ENCODE peak calls at places on chromosomes 16 and 17, in ten cellular contexts. C, Q, R, P, W, E, H, A, J and S are unnamed samples.

GRCh38 chr17:66782866-66783265 is 52.1 kb upstream of the CACNG5 start:
- DNase-seq in C (no peak), Q (no peak), R (no peak), P (no peak), W (no peak), E (no peak), H (no peak), A (no peak), J (no peak), S (no peak)

GRCh38 chr16:77434365-77435239 is at the start of gene ADAMTS18:
- DNase-seq in C (no peak), Q (peak), R (no peak), P (no peak), W (no peak), E (no peak), H (no peak), A (no peak), J (no peak), S (no peak)

GRCh38 chr17:73528679-73529078 is 115.6 kb downstream of the SDK2 start:
- DNase-seq in C (no peak), Q (no peak), R (no peak), P (no peak), W (no peak), E (no peak), H (no peak), A (no peak), J (no peak), S (no peak)

GRCh38 chr17:69093279-69093789 is 32.6 kb upstream of the ABCA9 start:
- DNase-seq in C (no peak), Q (no peak), R (no peak), P (no peak), W (no peak), E (no peak), H (no peak), A (no peak), J (no peak), S (no peak)

GRCh38 chr16:48444574-48444973 is 59.4 kb upstream of the SIAH1 start:
- DNase-seq in C (peak), Q (peak), R (no peak), P (no peak), W (no peak), E (peak), H (peak), A (no peak), J (no peak), S (peak)

GRCh38 chr16:24022797-24023196 is 187.0 kb downstream of the PRKCB start:
- DNase-seq in C (no peak), Q (no peak), R (no peak), P (no peak), W (no peak), E (no peak), H (no peak), A (no peak), J (no peak), S (no peak)

GRCh38 chr16:84068783-84069464 is 26.3 kb upstream of the SLC38A8 start:
- DNase-seq in C (no peak), Q (no peak), R (no peak), P (no peak), W (no peak), E (no peak), H (no peak), A (no peak), J (no peak), S (no peak)

GRCh38 chr17:78075011-78075410 is 53.5 kb downstream of the TMC6 start:
- DNase-seq in C (no peak), Q (no peak), R (no peak), P (no peak), W (no peak), E (no peak), H (no peak), A (no peak), J (no peak), S (no peak)

GRCh38 chr16:75351183-75351582 is 82.1 kb downstream of the CFDP1 start:
- DNase-seq in C (peak), Q (no peak), R (no peak), P (no peak), W (no peak), E (no peak), H (peak), A (no peak), J (no peak), S (peak)

GRCh38 chr16:67161595-67162058 is 1.9 kb downstream of the FBXL8 start:
- DNase-seq in C (no peak), Q (no peak), R (no peak), P (no peak), W (no peak), E (no peak), H (no peak), A (no peak), J (no peak), S (no peak)

GRCh38 chr17:29840884-29841283 is 89.1 kb downstream of the SSH2 start:
- DNase-seq in C (no peak), Q (no peak), R (no peak), P (no peak), W (no peak), E (peak), H (peak), A (no peak), J (no peak), S (peak)

GRCh38 chr16:84988328-84989080 is 22.8 kb downstream of the ZDHHC7 start:
- DNase-seq in C (no peak), Q (no peak), R (no peak), P (no peak), W (no peak), E (no peak), H (no peak), A (no peak), J (no peak), S (no peak)

GRCh38 chr16:20814761-20815160 is 8.4 kb downstream of the REXO5 start:
- DNase-seq in C (no peak), Q (no peak), R (no peak), P (no peak), W (no peak), E (no peak), H (peak), A (no peak), J (no peak), S (no peak)

GRCh38 chr16:84940670-84941551 is 70.4 kb downstream of the ZDHHC7 start:
- DNase-seq in C (no peak), Q (no peak), R (peak), P (no peak), W (no peak), E (no peak), H (no peak), A (no peak), J (no peak), S (no peak)

GRCh38 chr17:29125651-29126050 is 54.5 kb downstream of the MYO18A start:
- DNase-seq in C (no peak), Q (no peak), R (no peak), P (no peak), W (no peak), E (no peak), H (no peak), A (no peak), J (no peak), S (no peak)